ENCODE peak calls at places on chromosomes 3 and 15, in six cellular contexts. H is adrenal gland, M is GM12865, X is LNCaP clone FGC, A is endothelial cell, E is GM06990. T is an unnamed sample.
A peak's percentile ranks its signal among the peaks of the same experiment; 100 is the strongest.

GRCh38 chr3:101069796-101070195 is 76.6 kb upstream of the ABI3BP start:
- DNase-seq in E (no peak), X (no peak), A (no peak), H (no peak), M (no peak), T (no peak)

GRCh38 chr15:23514492-23514891 is 51.0 kb upstream of the MKRN3 start:
- DNase-seq in H (no peak), E (no peak), M (no peak), X (no peak), A (no peak), T (no peak)

GRCh38 chr15:53976844-53977392 is 1.3 kb upstream of the UNC13C start:
- DNase-seq in A (peak; percentile 39), E (no peak), M (peak; percentile 12), X (peak; percentile 17), H (no peak), T (no peak)

GRCh38 chr3:184889312-184889904 is 77.4 kb downstream of the VPS8 start:
- DNase-seq in X (no peak), M (no peak), A (no peak), H (no peak), E (no peak), T (no peak)

GRCh38 chr3:155270485-155271342 is 22.8 kb downstream of the STRIT1 start:
- DNase-seq in X (no peak), E (no peak), A (no peak), M (no peak), H (no peak), T (no peak)

GRCh38 chr15:38818156-38818745 is 253.6 kb upstream of the RASGRP1 start:
- DNase-seq in H (no peak), M (no peak), A (no peak), E (peak; percentile 1), X (no peak), T (no peak)

GRCh38 chr3:63585927-63586326 is 66.5 kb upstream of the SNTN start:
- DNase-seq in X (no peak), E (no peak), H (no peak), M (no peak), A (no peak), T (no peak)

GRCh38 chr3:117695871-117696270 is 986.3 kb downstream of the TUSC7 start:
- DNase-seq in H (no peak), M (no peak), A (no peak), E (no peak), X (no peak), T (no peak)

GRCh38 chr3:59609967-59610366 is 560.1 kb upstream of the CFAP20DC start:
- DNase-seq in A (no peak), H (peak; percentile 43), M (no peak), X (no peak), E (no peak), T (no peak)

GRCh38 chr15:76185716-76186115 is 125.6 kb downstream of the ETFA start:
- DNase-seq in X (no peak), M (peak; percentile 65), E (peak; percentile 31), A (peak; percentile 60), H (peak; percentile 36), T (peak; percentile 71)

GRCh38 chr3:1971780-1972179 is 126.9 kb upstream of the CNTN4 start:
- DNase-seq in H (no peak), E (no peak), X (no peak), A (no peak), M (no peak), T (no peak)

GRCh38 chr3:183577336-183577735 is 21.8 kb upstream of the KLHL6 start:
- DNase-seq in M (no peak), A (no peak), E (no peak), X (no peak), H (no peak), T (no peak)

GRCh38 chr15:98518823-98519561 is 129.3 kb upstream of the IGF1R start:
- DNase-seq in H (peak; percentile 66), E (peak; percentile 13), X (peak; percentile 38), A (peak; percentile 47), M (peak; percentile 76), T (peak; percentile 80)

GRCh38 chr3:149134560-149134959 is 5.1 kb downstream of the HPS3 start:
- DNase-seq in X (peak; percentile 40), H (peak; percentile 68), E (no peak), M (no peak), A (no peak), T (no peak)

GRCh38 chr3:47780727-47781325 is 867 bp downstream of the SMARCC1 start:
- DNase-seq in A (no peak), M (no peak), H (no peak), E (no peak), X (no peak), T (no peak)

GRCh38 chr15:25437751-25438600 is 848 bp downstream of the UBE3A start:
- DNase-seq in A (peak; percentile 64), H (peak; percentile 62), E (peak; percentile 86), M (peak; percentile 85), X (no peak), T (peak; percentile 74)

GRCh38 chr15:70417536-70417935 is 319.8 kb upstream of the TLE3 start:
- DNase-seq in H (no peak), X (no peak), A (no peak), E (no peak), M (no peak), T (no peak)

GRCh38 chr15:85116066-85116465 is 134.4 kb downstream of the PDE8A start:
- DNase-seq in E (no peak), H (no peak), M (no peak), A (no peak), X (no peak), T (no peak)

GRCh38 chr3:66099541-66100065 is 60.9 kb upstream of the MAGI1 start:
- DNase-seq in A (no peak), H (no peak), X (no peak), E (no peak), M (no peak), T (no peak)

GRCh38 chr3:136995652-136996051 is 37.9 kb downstream of the IL20RB start:
- DNase-seq in H (no peak), A (no peak), X (no peak), M (no peak), E (no peak), T (no peak)

GRCh38 chr3:176840604-176841287 is 356.5 kb downstream of the TBL1XR1 start:
- DNase-seq in E (no peak), X (no peak), M (no peak), H (no peak), A (no peak), T (no peak)

GRCh38 chr3:187403768-187404270 is 35.6 kb downstream of the RTP4 start:
- DNase-seq in M (no peak), E (no peak), A (no peak), H (peak; percentile 18), X (peak; percentile 35), T (no peak)

GRCh38 chr3:13259831-13260230 is 160.3 kb downstream of the NUP210 start:
- DNase-seq in E (no peak), M (no peak), H (no peak), X (no peak), A (no peak), T (no peak)

GRCh38 chr3:13258986-13259514 is 161.1 kb downstream of the NUP210 start:
- DNase-seq in A (no peak), E (no peak), X (no peak), H (no peak), M (no peak), T (no peak)

GRCh38 chr3:13261908-13262307 is 158.2 kb downstream of the NUP210 start:
- DNase-seq in M (no peak), A (no peak), H (no peak), E (no peak), X (no peak), T (no peak)

GRCh38 chr3:13261104-13261800 is 158.9 kb downstream of the NUP210 start:
- DNase-seq in H (no peak), X (no peak), M (no peak), A (no peak), E (no peak), T (no peak)

GRCh38 chr3:13260259-13261103 is 159.6 kb downstream of the NUP210 start:
- DNase-seq in A (no peak), H (no peak), E (no peak), M (no peak), X (no peak), T (no peak)
- TF ChIP-seq CTCF in A (no peak), H (no peak), E (peak; percentile 21), M (no peak), X (peak; percentile 23), T (no peak)

DNA sequence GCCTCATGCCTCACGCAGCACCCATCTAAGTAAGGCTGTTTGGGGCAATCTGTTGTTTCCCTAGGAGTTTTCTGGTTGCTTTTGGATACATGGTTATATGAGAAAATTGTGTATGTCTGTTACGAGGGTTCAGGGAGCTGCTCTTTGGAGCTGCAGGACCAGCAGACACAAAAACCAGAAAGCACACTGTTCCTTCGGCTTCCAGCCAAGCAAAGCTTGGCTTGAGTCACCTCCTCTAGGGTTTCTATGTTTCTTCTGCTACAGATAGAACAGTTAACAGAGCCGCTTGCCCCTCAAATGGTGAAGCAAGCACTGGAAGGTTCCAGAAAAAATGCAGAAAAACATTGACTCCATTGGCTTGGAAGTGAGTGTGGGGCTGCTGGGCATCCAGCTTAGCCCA is 49.2 kb upstream of the CTDSPL start:
- DNase-seq in M (no peak), H (no peak), X (no peak), A (no peak), E (no peak), T (no peak)
- TF ChIP-seq CTCF in M (no peak), H (no peak), X (no peak), A (no peak), E (no peak), T (no peak)

DNA sequence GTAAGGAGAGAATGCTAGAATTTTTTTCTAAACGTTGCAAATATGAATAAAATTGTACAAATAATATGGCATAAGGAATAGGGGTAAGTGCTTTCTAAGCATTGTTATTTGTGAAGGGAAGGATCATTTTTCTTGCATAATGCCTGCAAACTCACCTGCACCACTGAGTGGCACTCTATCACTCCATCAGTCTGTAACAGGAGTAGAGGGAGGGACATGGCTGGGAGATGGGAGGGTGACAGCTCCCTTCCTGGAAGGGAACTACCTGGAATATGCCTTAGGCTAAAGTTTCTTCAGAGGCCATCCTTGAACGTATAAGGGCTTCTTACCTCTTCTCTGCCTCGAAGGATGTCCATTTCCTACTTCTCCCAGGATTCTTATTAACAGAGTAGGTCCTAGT is 3.0 kb downstream of the NAALADL2 start:
- DNase-seq in E (no peak), H (no peak), A (no peak), X (peak; percentile 91), M (peak; percentile 9), T (no peak)
- TF ChIP-seq CTCF in E (no peak), H (no peak), A (no peak), X (peak; percentile 87), M (peak; percentile 16), T (no peak)

DNA sequence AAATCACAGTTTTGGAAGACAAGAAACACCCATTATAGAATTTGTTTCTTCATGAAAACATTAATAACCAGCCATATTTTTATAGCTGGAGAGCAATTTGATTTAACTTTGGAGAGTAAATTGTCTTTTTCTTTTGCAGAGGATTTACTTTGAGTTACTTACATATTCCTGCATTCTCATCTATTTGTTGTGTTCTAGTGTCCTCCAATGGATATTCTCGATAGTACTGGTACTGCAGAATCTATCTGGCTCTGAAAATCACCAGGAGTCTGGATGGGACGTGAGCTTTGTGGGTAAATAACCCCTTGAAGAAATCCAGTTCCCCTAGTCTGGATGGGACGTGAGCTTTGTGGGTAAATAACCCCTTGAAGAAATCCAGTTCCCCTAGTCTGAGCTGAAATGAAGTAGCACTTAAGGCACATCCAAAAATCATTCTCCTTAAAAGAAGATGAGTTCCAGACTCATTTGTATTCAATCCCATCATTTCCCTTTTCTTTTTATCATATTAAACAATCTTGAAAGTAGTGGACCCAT is 294.1 kb upstream of the UBE2E2 start:
- DNase-seq in X (no peak), H (no peak), M (no peak), E (no peak), A (no peak), T (no peak)
- TF ChIP-seq CTCF in X (peak; percentile 35), H (no peak), M (no peak), E (no peak), A (no peak), T (no peak)

GRCh38 chr3:181278468-181279238 is 289.1 kb upstream of the DNAJC19 start:
- DNase-seq in H (no peak), E (no peak), X (no peak), A (no peak), M (peak; percentile 7), T (no peak)
- TF ChIP-seq CTCF in H (peak; percentile 38), E (peak; percentile 32), X (no peak), A (no peak), M (no peak), T (peak; percentile 16)